ENCODE peak calls at places on chromosomes 12 and 14, in eight cellular contexts. U is RWPE1, L is lower leg skin, M is cardiac fibroblast, P is sigmoid colon, E is IMR-90, S is psoas muscle, Z is ovary. A is an unnamed sample.

GRCh38 chr14:105881021-105881930 is 354.9 kb downstream of the TMEM121 start:
- DNase-seq in U (no peak), L (peak), M (no peak), P (peak), E (no peak), S (no peak), Z (peak), A (peak)

GRCh38 chr12:29537292-29537691 is 39.8 kb upstream of the OVCH1 start:
- DNase-seq in U (peak), L (no peak), M (no peak), P (no peak), E (peak), S (no peak), Z (no peak), A (no peak)

GRCh38 chr12:43501705-43502104 is 50.3 kb downstream of the ADAMTS20 start:
- DNase-seq in U (peak), L (no peak), M (peak), P (no peak), E (peak), S (no peak), Z (no peak), A (no peak)

GRCh38 chr12:47164730-47165439 is 85.1 kb upstream of the AMIGO2 start:
- DNase-seq in U (no peak), L (no peak), M (peak), P (no peak), E (peak), S (no peak), Z (no peak), A (no peak)

GRCh38 chr14:28116716-28117115 is 649.9 kb upstream of the FOXG1 start:
- DNase-seq in U (no peak), L (no peak), M (no peak), P (no peak), E (no peak), S (no peak), Z (no peak), A (no peak)

GRCh38 chr14:59905193-59905592 is 14.8 kb upstream of the LRRC9 start:
- DNase-seq in U (no peak), L (no peak), M (no peak), P (no peak), E (peak), S (no peak), Z (no peak), A (no peak)

GRCh38 chr12:125081427-125081826 is 16.2 kb downstream of the AACS start:
- DNase-seq in U (no peak), L (no peak), M (no peak), P (no peak), E (no peak), S (peak), Z (no peak), A (no peak)

GRCh38 chr12:57161491-57161890 is 14.1 kb upstream of the LRP1-AS start:
- DNase-seq in U (no peak), L (no peak), M (no peak), P (no peak), E (peak), S (no peak), Z (no peak), A (no peak)

GRCh38 chr12:79016181-79016580 is 151.6 kb downstream of the SYT1 start:
- DNase-seq in U (no peak), L (no peak), M (no peak), P (no peak), E (no peak), S (no peak), Z (no peak), A (no peak)

GRCh38 chr12:96094201-96094600 is 58.8 kb upstream of the LTA4H start:
- DNase-seq in U (peak), L (no peak), M (no peak), P (no peak), E (no peak), S (no peak), Z (no peak), A (no peak)

GRCh38 chr12:84638811-84639368 is 273.7 kb downstream of the SLC6A15 start:
- DNase-seq in U (no peak), L (no peak), M (no peak), P (no peak), E (peak), S (no peak), Z (no peak), A (no peak)

GRCh38 chr14:56821177-56821576 is 10.9 kb upstream of the OTX2 start:
- DNase-seq in U (no peak), L (no peak), M (no peak), P (no peak), E (no peak), S (no peak), Z (no peak), A (no peak)

GRCh38 chr14:89417111-89417468 is at the start of gene FOXN3:
- DNase-seq in U (peak), L (peak), M (peak), P (peak), E (peak), S (peak), Z (peak), A (peak)

GRCh38 chr14:50333010-50333409 is 20.9 kb downstream of the DMAC2L start:
- DNase-seq in U (peak), L (no peak), M (peak), P (peak), E (peak), S (no peak), Z (peak), A (no peak)

GRCh38 chr12:49968431-49968830 is 4.3 kb upstream of the AQP6 start:
- DNase-seq in U (no peak), L (no peak), M (no peak), P (peak), E (no peak), S (no peak), Z (no peak), A (no peak)

GRCh38 chr14:65904988-65905387 is 492.5 kb downstream of the FUT8 start:
- DNase-seq in U (no peak), L (no peak), M (no peak), P (no peak), E (no peak), S (no peak), Z (no peak), A (no peak)

DNA sequence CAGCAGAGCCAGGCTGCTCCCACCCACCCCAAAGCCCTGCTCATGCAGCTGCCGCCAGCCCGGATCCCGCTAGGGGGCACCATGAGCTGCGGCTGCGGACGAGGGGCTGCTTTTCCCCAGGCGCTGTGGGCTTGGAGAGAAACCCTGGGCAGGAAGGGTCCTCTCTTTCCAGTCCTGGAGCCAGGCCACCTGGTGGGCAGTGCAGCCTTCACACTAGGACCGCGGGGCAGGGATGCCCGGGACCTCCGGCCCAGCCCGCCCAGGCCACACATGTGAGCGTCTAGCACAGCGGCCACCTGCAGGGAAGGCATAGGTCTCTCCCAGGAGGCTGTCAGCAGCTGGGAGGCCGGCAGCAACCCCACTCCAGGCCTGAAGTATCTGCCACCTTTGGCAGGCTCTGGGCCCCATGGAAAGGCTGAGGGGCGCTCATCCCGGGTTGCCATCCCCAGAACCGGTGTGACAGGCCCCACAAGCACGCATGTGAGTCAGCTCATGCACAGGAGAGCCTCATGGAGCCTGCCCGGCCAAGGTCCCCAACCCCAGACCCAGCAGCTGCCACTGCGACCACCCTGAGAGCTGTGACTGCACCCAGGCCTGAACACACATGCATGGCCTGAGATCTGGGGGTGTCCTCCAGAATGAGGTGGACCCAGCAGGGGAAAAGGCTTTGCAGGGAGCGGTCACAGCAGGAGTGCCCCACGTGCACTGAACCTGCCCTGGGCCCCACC is 280.0 kb upstream of the RTL1 start:
- DNase-seq in U (no peak), L (peak), M (no peak), P (no peak), E (no peak), S (no peak), Z (peak), A (peak)
- TF ChIP-seq CTCF in U (no peak), L (no peak), M (peak), P (peak), E (peak), S (no peak), Z (peak), A (no peak)

GRCh38 chr12:7322599-7322998 is 18.7 kb downstream of the ACSM4 start:
- DNase-seq in U (no peak), L (no peak), M (no peak), P (no peak), E (no peak), S (no peak), Z (no peak), A (no peak)

GRCh38 chr12:7321624-7322023 is 17.8 kb downstream of the ACSM4 start:
- DNase-seq in U (no peak), L (no peak), M (no peak), P (no peak), E (no peak), S (no peak), Z (no peak), A (no peak)

GRCh38 chr12:7324176-7324575 is 20.3 kb downstream of the ACSM4 start:
- DNase-seq in U (no peak), L (no peak), M (no peak), P (no peak), E (no peak), S (no peak), Z (no peak), A (no peak)

DNA sequence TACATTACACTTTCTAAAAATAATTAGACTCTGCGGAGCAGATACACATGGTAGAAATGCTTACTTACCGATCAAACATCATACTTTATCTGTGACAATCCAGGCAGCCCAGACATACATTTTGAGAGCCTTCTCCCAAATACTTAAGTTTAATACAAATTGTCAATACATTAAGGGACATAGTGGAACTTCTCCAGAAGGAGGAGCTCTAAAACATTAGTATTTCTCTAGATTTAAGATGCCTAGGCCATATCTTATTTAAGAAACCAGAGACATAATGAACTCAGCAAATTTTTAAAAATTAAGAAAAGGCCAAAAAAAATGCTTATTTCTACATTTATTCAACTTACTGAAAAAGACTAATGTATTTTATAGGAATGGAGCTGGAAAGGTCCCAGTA is 16.1 kb downstream of the ACSM4 start:
- DNase-seq in U (no peak), L (no peak), M (no peak), P (no peak), E (no peak), S (no peak), Z (no peak), A (no peak)
- TF ChIP-seq CTCF in U (no peak), L (no peak), M (no peak), P (no peak), E (peak), S (no peak), Z (no peak), A (no peak)

GRCh38 chr14:101808020-101808641 is 46.6 kb downstream of the PPP2R5C start:
- DNase-seq in U (no peak), L (no peak), M (no peak), P (no peak), E (no peak), S (no peak), Z (no peak), A (no peak)
- TF ChIP-seq CTCF in U (no peak), L (no peak), M (no peak), P (no peak), E (no peak), S (no peak), Z (no peak), A (no peak)

GRCh38 chr14:103656758-103657133 is 27.7 kb downstream of the KLC1 start:
- DNase-seq in U (no peak), L (no peak), M (no peak), P (no peak), E (no peak), S (no peak), Z (no peak), A (no peak)
- TF ChIP-seq CTCF in U (no peak), L (no peak), M (no peak), P (no peak), E (no peak), S (no peak), Z (no peak), A (no peak)

GRCh38 chr14:77026930-77027537 is 1.5 kb downstream of the IRF2BPL start:
- DNase-seq in U (no peak), L (no peak), M (peak), P (peak), E (peak), S (peak), Z (peak), A (no peak)
- TF ChIP-seq CTCF in U (no peak), L (no peak), M (no peak), P (no peak), E (peak), S (no peak), Z (no peak), A (no peak)

DNA sequence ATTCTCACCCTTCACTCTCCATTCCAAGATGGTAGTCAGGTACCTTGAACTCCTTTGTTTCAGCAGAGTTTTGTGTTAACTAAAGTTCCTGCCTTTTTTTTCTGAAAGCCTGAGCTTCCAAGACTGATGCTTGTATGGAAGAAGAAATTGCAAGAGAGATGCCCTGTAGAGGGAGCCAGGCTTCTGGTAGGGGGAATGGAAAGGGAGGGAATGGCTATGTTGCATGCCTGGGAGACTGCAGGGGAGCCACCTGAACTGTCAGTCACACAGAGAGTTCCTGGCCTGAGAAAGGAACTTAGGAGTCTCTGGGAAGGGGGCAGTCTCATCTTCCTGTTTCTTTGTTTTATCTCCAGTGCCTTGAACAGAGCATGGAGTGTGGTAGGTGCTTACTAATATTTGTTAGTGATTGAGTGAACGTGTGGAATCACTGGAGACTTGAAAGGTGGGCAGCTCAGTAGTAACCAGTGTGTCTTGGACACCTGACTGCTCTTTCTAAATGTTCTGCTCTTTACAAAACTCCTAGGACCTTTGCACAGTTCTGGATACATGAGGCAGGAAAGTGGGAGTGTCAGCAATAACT is 132.2 kb downstream of the ANO4 start:
- DNase-seq in U (peak), L (no peak), M (peak), P (no peak), E (peak), S (no peak), Z (no peak), A (no peak)
- TF ChIP-seq CTCF in U (no peak), L (no peak), M (peak), P (no peak), E (peak), S (no peak), Z (no peak), A (no peak)

GRCh38 chr14:45649051-45649450 is 396.0 kb upstream of the MIS18BP1 start:
- DNase-seq in U (no peak), L (no peak), M (no peak), P (no peak), E (no peak), S (no peak), Z (no peak), A (no peak)

GRCh38 chr14:45651906-45652305 is 398.9 kb upstream of the MIS18BP1 start:
- DNase-seq in U (no peak), L (no peak), M (no peak), P (no peak), E (no peak), S (no peak), Z (no peak), A (no peak)

DNA sequence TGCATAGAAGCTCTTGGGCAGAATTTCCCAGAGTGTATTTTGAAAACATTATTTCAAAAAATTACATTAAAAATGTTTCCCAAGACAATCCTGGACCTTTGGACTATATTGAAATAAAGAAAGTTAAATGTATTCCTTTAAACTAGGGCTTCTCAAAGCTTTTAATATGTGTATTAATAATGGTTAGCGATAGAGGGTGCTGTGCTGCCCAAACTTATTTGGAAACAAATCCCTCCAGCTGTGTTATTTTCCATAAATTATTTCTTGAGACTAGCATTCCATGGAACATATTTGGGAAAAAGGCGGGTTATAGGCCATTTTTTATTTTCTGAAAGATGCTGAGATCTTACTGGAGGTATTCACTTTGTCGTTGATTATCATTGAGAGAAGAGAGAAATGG is 397.8 kb upstream of the MIS18BP1 start:
- DNase-seq in U (no peak), L (no peak), M (no peak), P (no peak), E (no peak), S (no peak), Z (no peak), A (no peak)
- TF ChIP-seq CTCF in U (no peak), L (no peak), M (peak), P (no peak), E (peak), S (no peak), Z (no peak), A (no peak)

DNA sequence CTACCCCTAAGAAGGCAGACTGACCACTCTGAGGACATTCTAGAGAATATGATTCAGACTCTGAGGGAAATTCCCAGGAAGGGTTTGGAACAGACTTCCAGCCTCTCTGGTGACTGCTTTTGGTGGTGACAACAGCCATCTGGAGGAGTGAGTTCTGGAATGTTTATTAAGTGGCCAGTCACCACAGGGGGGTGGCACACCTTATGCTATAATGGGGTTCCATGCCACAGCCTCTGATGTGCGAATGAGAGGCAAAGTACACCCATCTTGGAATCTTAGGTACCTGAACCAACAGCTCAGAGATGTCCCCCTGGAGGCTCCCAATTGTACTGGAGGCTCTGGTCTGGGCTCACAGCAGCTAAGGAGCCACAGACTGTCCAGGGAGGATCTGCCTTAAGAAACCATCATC is 9.5 kb upstream of the TINF2 start:
- DNase-seq in U (no peak), L (no peak), M (no peak), P (peak), E (peak), S (no peak), Z (no peak), A (no peak)
- TF ChIP-seq CTCF in U (no peak), L (no peak), M (peak), P (no peak), E (peak), S (no peak), Z (no peak), A (no peak)

A was measured in coronary artery.